ENCODE peak calls at places on chromosomes 12 and 14, in five cellular contexts. U is T47D, K is WTC11, P is tibial nerve, G is iPS DF 6.9. S is an unnamed sample.

GRCh38 chr12:13735756-13736155 is 245.6 kb downstream of the GRIN2B start:
- DNase-seq in U (no peak), K (no peak), P (no peak), G (no peak), S (no peak)

GRCh38 chr12:56014205-56014604 is 6.6 kb upstream of the IKZF4 start:
- DNase-seq in U (peak), K (no peak), P (no peak), G (no peak), S (no peak)

GRCh38 chr14:68619805-68620574 is 172.9 kb downstream of the ZFP36L1 start:
- DNase-seq in U (no peak), K (no peak), P (no peak), G (no peak), S (no peak)

GRCh38 chr14:68655021-68655811 is 137.7 kb downstream of the ZFP36L1 start:
- DNase-seq in U (no peak), K (no peak), P (no peak), G (no peak), S (no peak)

GRCh38 chr12:55696796-55697462 is 10.8 kb downstream of the ITGA7 start:
- DNase-seq in U (no peak), K (no peak), P (no peak), G (no peak), S (no peak)

GRCh38 chr12:27840229-27840999 is 60.4 kb upstream of the MANSC4 start:
- DNase-seq in U (no peak), K (no peak), P (no peak), G (no peak), S (peak)

GRCh38 chr14:33219957-33220356 is 281.3 kb downstream of the NPAS3 start:
- DNase-seq in U (no peak), K (no peak), P (no peak), G (no peak), S (no peak)

GRCh38 chr12:32126720-32127119 is 20.1 kb downstream of the BICD1 start:
- DNase-seq in U (peak), K (no peak), P (no peak), G (no peak), S (no peak)

GRCh38 chr12:107514887-107515445 is 170.6 kb upstream of the PWP1 start:
- DNase-seq in U (no peak), K (no peak), P (no peak), G (no peak), S (no peak)

GRCh38 chr12:12655061-12655460 is 40.9 kb downstream of the GPR19 start:
- DNase-seq in U (no peak), K (no peak), P (no peak), G (no peak), S (no peak)

GRCh38 chr12:48946206-48946605 is 11.1 kb downstream of the ARF3 start:
- DNase-seq in U (no peak), K (no peak), P (no peak), G (no peak), S (peak)

GRCh38 chr12:10304161-10304574 is 3.5 kb upstream of the KLRD1 start:
- DNase-seq in U (no peak), K (no peak), P (no peak), G (no peak), S (no peak)

GRCh38 chr12:40170593-40170992 is 54.2 kb upstream of the LRRK2 start:
- DNase-seq in U (no peak), K (no peak), P (no peak), G (no peak), S (no peak)